ENCODE peak calls at places on chromosomes 4 and X, in eight cellular contexts. One of them, this sample, is unnamed.

GRCh38 chrX:104254442-104255115 is at the start of gene ESX1:
- DNase-seq in right lobe of liver: no peak
- DNase-seq in HEK293T: no peak
- DNase-seq in NCI-H510A treated with DMSO at 0.1 percent for 48 hours: no peak
- DNase-seq in GM20000: no peak
- DNase-seq in non-pigmented ciliary epithelial cell: no peak
- DNase-seq in astrocyte of the spinal cord: no peak
- DNase-seq in T-helper 17 cell: no peak
- DNase-seq in this sample: no peak

GRCh38 chr4:26307027-26307426 is 13.8 kb upstream of the RBPJ start:
- DNase-seq in right lobe of liver: no peak
- DNase-seq in HEK293T: no peak
- DNase-seq in NCI-H510A treated with DMSO at 0.1 percent for 48 hours: peak; percentile 21
- DNase-seq in GM20000: no peak
- DNase-seq in non-pigmented ciliary epithelial cell: no peak
- DNase-seq in astrocyte of the spinal cord: no peak
- DNase-seq in T-helper 17 cell: no peak
- DNase-seq in this sample: no peak

GRCh38 chr4:39635023-39635422 is 3.6 kb downstream of the SMIM14 start:
- DNase-seq in right lobe of liver: no peak
- DNase-seq in HEK293T: no peak
- DNase-seq in NCI-H510A treated with DMSO at 0.1 percent for 48 hours: no peak
- DNase-seq in GM20000: no peak
- DNase-seq in non-pigmented ciliary epithelial cell: no peak
- DNase-seq in astrocyte of the spinal cord: no peak
- DNase-seq in T-helper 17 cell: no peak
- DNase-seq in this sample: no peak

GRCh38 chrX:106933538-106933961 is 13.3 kb downstream of the CLDN2 start:
- DNase-seq in right lobe of liver: peak; percentile 54
- DNase-seq in HEK293T: no peak
- DNase-seq in NCI-H510A treated with DMSO at 0.1 percent for 48 hours: no peak
- DNase-seq in GM20000: no peak
- DNase-seq in non-pigmented ciliary epithelial cell: no peak
- DNase-seq in astrocyte of the spinal cord: no peak
- DNase-seq in T-helper 17 cell: no peak
- DNase-seq in this sample: no peak

GRCh38 chr4:177393236-177393635 is 49.0 kb downstream of the AGA start:
- DNase-seq in right lobe of liver: no peak
- DNase-seq in HEK293T: no peak
- DNase-seq in NCI-H510A treated with DMSO at 0.1 percent for 48 hours: no peak
- DNase-seq in GM20000: no peak
- DNase-seq in non-pigmented ciliary epithelial cell: no peak
- DNase-seq in astrocyte of the spinal cord: no peak
- DNase-seq in T-helper 17 cell: no peak
- DNase-seq in this sample: no peak

GRCh38 chr4:183017962-183018361 is 81.1 kb upstream of the WWC2 start:
- DNase-seq in right lobe of liver: no peak
- DNase-seq in HEK293T: no peak
- DNase-seq in NCI-H510A treated with DMSO at 0.1 percent for 48 hours: no peak
- DNase-seq in GM20000: no peak
- DNase-seq in non-pigmented ciliary epithelial cell: no peak
- DNase-seq in astrocyte of the spinal cord: no peak
- DNase-seq in T-helper 17 cell: no peak
- DNase-seq in this sample: no peak

GRCh38 chr4:153127773-153128494 is 76.3 kb upstream of the TRIM2 start:
- DNase-seq in right lobe of liver: peak; percentile 78
- DNase-seq in HEK293T: peak; percentile 78
- DNase-seq in NCI-H510A treated with DMSO at 0.1 percent for 48 hours: peak; percentile 72
- DNase-seq in GM20000: peak; percentile 70
- DNase-seq in non-pigmented ciliary epithelial cell: no peak
- DNase-seq in astrocyte of the spinal cord: peak; percentile 88
- DNase-seq in T-helper 17 cell: peak; percentile 82
- DNase-seq in this sample: no peak

GRCh38 chr4:1907848-1908525 is 36.8 kb downstream of the NSD2 start:
- DNase-seq in right lobe of liver: no peak
- DNase-seq in HEK293T: no peak
- DNase-seq in NCI-H510A treated with DMSO at 0.1 percent for 48 hours: peak; percentile 88
- DNase-seq in GM20000: no peak
- DNase-seq in non-pigmented ciliary epithelial cell: no peak
- DNase-seq in astrocyte of the spinal cord: no peak
- DNase-seq in T-helper 17 cell: no peak
- DNase-seq in this sample: no peak

GRCh38 chr4:59039046-59039445 is 1928.9 kb upstream of the IGFBP7 start:
- DNase-seq in right lobe of liver: no peak
- DNase-seq in HEK293T: no peak
- DNase-seq in NCI-H510A treated with DMSO at 0.1 percent for 48 hours: no peak
- DNase-seq in GM20000: no peak
- DNase-seq in non-pigmented ciliary epithelial cell: no peak
- DNase-seq in astrocyte of the spinal cord: no peak
- DNase-seq in T-helper 17 cell: no peak
- DNase-seq in this sample: no peak

GRCh38 chr4:37188100-37188499 is 56.4 kb upstream of the NWD2 start:
- DNase-seq in right lobe of liver: no peak
- DNase-seq in HEK293T: peak; percentile 3
- DNase-seq in NCI-H510A treated with DMSO at 0.1 percent for 48 hours: no peak
- DNase-seq in GM20000: no peak
- DNase-seq in non-pigmented ciliary epithelial cell: no peak
- DNase-seq in astrocyte of the spinal cord: no peak
- DNase-seq in T-helper 17 cell: no peak
- DNase-seq in this sample: no peak

This sample was measured in skeletal muscle cell.